ENCODE peak calls at places on chromosomes 11 and 22, in seven cellular contexts. J is endothelial cell of umbilical vein, K is H1, X is fibroblast of lung, N is neural progenitor cell, T is mammary epithelial cell, H is neuronal stem cell. F is an unnamed sample.

GRCh38 chr11:59259867-59260475 is 47.2 kb upstream of the MPEG1 start:
- DNase-seq in J (no peak), H (no peak), T (no peak), X (no peak), N (no peak), K (no peak), F (no peak)

GRCh38 chr22:30863161-30863833 is 105.3 kb downstream of the MORC2 start:
- DNase-seq in N (no peak), J (no peak), X (no peak), H (no peak), K (no peak), T (no peak), F (peak)

GRCh38 chr22:37909756-37910155 is 3.7 kb downstream of the MICALL1 start:
- DNase-seq in J (no peak), X (no peak), N (no peak), K (no peak), T (no peak), H (no peak), F (no peak)

GRCh38 chr11:33616552-33616951 is 84.1 kb downstream of the C11orf91 start:
- DNase-seq in K (no peak), H (no peak), J (no peak), N (no peak), T (peak), X (no peak), F (no peak)

GRCh38 chr11:125337836-125338235 is 158.2 kb downstream of the FEZ1 start:
- DNase-seq in X (no peak), K (no peak), H (no peak), J (no peak), T (no peak), N (no peak), F (no peak)

GRCh38 chr11:16981651-16982194 is 32.5 kb downstream of the PLEKHA7 start:
- DNase-seq in X (peak), K (peak), J (no peak), T (peak), H (peak), N (peak), F (peak)

GRCh38 chr11:61747389-61748285 is 4.8 kb upstream of the MYRF start:
- DNase-seq in J (peak), X (peak), K (peak), T (peak), N (peak), H (peak), F (peak)

GRCh38 chr11:93738647-93739081 is 2.6 kb downstream of the TAF1D start:
- DNase-seq in H (no peak), J (peak), K (no peak), X (no peak), T (peak), N (peak), F (no peak)

GRCh38 chr11:33211588-33211987 is 45.6 kb upstream of the HIPK3 start:
- DNase-seq in N (no peak), X (no peak), T (peak), K (no peak), H (no peak), J (no peak), F (no peak)

GRCh38 chr11:69352715-69353325 is 58.9 kb downstream of the MYEOV start:
- DNase-seq in X (peak), K (peak), H (no peak), J (peak), T (peak), N (no peak), F (peak)

GRCh38 chr11:36015806-36016205 is 71.9 kb downstream of the LDLRAD3 start:
- DNase-seq in N (no peak), J (no peak), H (no peak), K (no peak), T (no peak), X (peak), F (no peak)

GRCh38 chr11:43868852-43869567 is 11.6 kb upstream of the ALKBH3 start:
- DNase-seq in K (no peak), T (peak), X (peak), N (no peak), J (peak), H (no peak), F (peak)

GRCh38 chr22:36934940-36935610 is 21.6 kb downstream of the CSF2RB start:
- DNase-seq in X (no peak), T (no peak), J (no peak), H (no peak), K (no peak), N (no peak), F (no peak)

GRCh38 chr11:33724644-33725035 is 11.6 kb downstream of the CD59 start:
- DNase-seq in J (peak), N (no peak), H (no peak), T (no peak), K (no peak), X (peak), F (no peak)

GRCh38 chr22:36328635-36329216 is 59.0 kb downstream of the MYH9 start:
- DNase-seq in K (no peak), H (no peak), N (no peak), X (peak), J (peak), T (peak), F (peak)

GRCh38 chr11:67558084-67558772 is 25.4 kb upstream of the GSTP1 start:
- DNase-seq in J (peak), H (no peak), X (no peak), K (no peak), T (no peak), N (no peak), F (no peak)

GRCh38 chr11:638616-639323 is 1.7 kb downstream of the DRD4 start:
- DNase-seq in H (peak), K (no peak), J (no peak), T (no peak), X (no peak), N (peak), F (peak)

GRCh38 chr11:119616586-119617342 is 112.2 kb downstream of the NECTIN1 start:
- DNase-seq in X (no peak), N (no peak), T (no peak), K (no peak), J (no peak), H (no peak), F (no peak)

GRCh38 chr11:73976451-73977151 is 6.0 kb downstream of the UCP2 start:
- DNase-seq in N (no peak), H (no peak), J (no peak), K (no peak), X (no peak), T (no peak), F (no peak)

GRCh38 chr11:10041337-10041736 is 252.7 kb downstream of the SBF2 start:
- DNase-seq in N (no peak), J (no peak), X (no peak), H (no peak), K (no peak), T (no peak), F (no peak)

GRCh38 chr11:40230821-40231220 is 1228.6 kb downstream of the LRRC4C start:
- DNase-seq in N (no peak), X (no peak), J (no peak), H (no peak), T (no peak), K (no peak), F (no peak)

GRCh38 chr11:86072211-86072610 is 3.3 kb upstream of the PICALM start:
- DNase-seq in N (no peak), T (no peak), K (no peak), X (no peak), J (no peak), H (no peak), F (no peak)

DNA sequence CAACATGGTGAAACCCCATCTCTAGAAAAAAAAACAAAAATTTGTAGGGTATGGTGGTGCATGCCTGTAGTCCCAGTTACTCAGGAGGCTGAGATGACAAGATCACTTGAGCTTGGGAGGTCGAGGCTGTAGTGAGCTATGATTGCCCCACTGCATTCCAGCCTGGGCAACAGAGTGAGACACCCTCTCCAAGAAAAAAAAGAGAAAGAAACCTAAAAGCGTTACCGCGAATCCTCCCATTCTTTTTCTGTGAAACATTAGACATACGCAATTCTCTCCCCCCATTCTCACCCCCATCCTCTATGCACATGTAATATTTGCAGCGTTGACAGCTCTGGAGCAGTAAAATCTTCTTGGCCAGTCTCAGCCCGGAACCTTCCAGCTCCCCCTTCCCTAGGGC is 2.1 kb downstream of the LRP4 start:
- DNase-seq in K (no peak), J (no peak), T (no peak), N (no peak), X (no peak), H (no peak), F (no peak)
- H3K4me3 ChIP-seq in K (peak), J (no peak), T (peak), N (peak), X (peak), H (no peak), F (peak)

GRCh38 chr11:105071060-105071732 is 26.1 kb upstream of the CARD16 start:
- DNase-seq in K (no peak), J (no peak), T (peak), N (no peak), X (no peak), H (no peak), F (no peak)
- H2AFZ ChIP-seq in K (no peak), J (no peak), T (peak), N (no peak), X (no peak), H (no peak), F (no peak)

GRCh38 chr11:81303265-81303664 is 1430.4 kb downstream of the FAM181B start:
- DNase-seq in H (no peak), N (no peak), T (no peak), X (no peak), K (no peak), J (no peak), F (no peak)
- H3K4me2 ChIP-seq in H (no peak), N (no peak), T (no peak), X (no peak), K (no peak), J (no peak), F (no peak)

GRCh38 chr11:108222686-108223448 is at the start of gene ATM:
- DNase-seq in J (peak), K (peak), H (peak), N (peak), X (peak), T (peak), F (peak)

GRCh38 chr11:108221401-108221800 is 1.0 kb downstream of the NPAT start:
- DNase-seq in H (no peak), J (peak), T (peak), K (no peak), X (peak), N (peak), F (no peak)

GRCh38 chr11:108220721-108221346 is 1.6 kb downstream of the NPAT start:
- DNase-seq in K (no peak), X (peak), H (no peak), T (no peak), N (no peak), J (no peak), F (no peak)

GRCh38 chr11:108223449-108224149 is 732 bp downstream of the ATM start:
- DNase-seq in J (no peak), H (no peak), N (no peak), X (peak), K (no peak), T (peak), F (no peak)

GRCh38 chr11:108221981-108222685 is at the start of gene NPAT:
- DNase-seq in H (no peak), T (no peak), X (no peak), J (no peak), K (no peak), N (no peak), F (no peak)
- H3K4me3 ChIP-seq in H (peak), T (peak), X (peak), J (peak), K (peak), N (peak), F (peak)

GRCh38 chr22:39345231-39345630 is 4.6 kb upstream of the SYNGR1 start:
- DNase-seq in K (no peak), X (no peak), N (no peak), H (no peak), T (no peak), J (no peak), F (no peak)

GRCh38 chr22:39336411-39336810 is 13.4 kb upstream of the SYNGR1 start:
- DNase-seq in X (no peak), H (no peak), J (no peak), N (no peak), T (no peak), K (no peak), F (no peak)

GRCh38 chr22:39344046-39344390 is 5.8 kb upstream of the SYNGR1 start:
- DNase-seq in H (no peak), X (no peak), J (no peak), N (no peak), K (no peak), T (no peak), F (no peak)

GRCh38 chr22:39343259-39344045 is 6.3 kb upstream of the SYNGR1 start:
- DNase-seq in H (no peak), X (peak), T (peak), J (peak), N (peak), K (peak), F (peak)

GRCh38 chr22:39341179-39341578 is 8.6 kb upstream of the SYNGR1 start:
- DNase-seq in K (no peak), N (no peak), X (no peak), H (no peak), J (no peak), T (no peak), F (no peak)
- H2AFZ ChIP-seq in K (peak), N (peak), X (no peak), H (no peak), J (no peak), T (no peak), F (no peak)